ENCODE peak calls at places on chromosomes 4 and X, in five cellular contexts. One of them, this sample, is unnamed.

GRCh38 chrX:153906126-153906917 is 1.8 kb downstream of the AVPR2 start:
- DNase-seq in H9: no peak
- DNase-seq in activated T-cell treated with anti-CD3 and anti-CD28 coated beads for 1 hour: no peak
- DNase-seq in ascending aorta: no peak
- DNase-seq in SW480: no peak
- DNase-seq in this sample: no peak

GRCh38 chr4:161564230-161564834 is 599.5 kb downstream of the FSTL5 start:
- DNase-seq in SW480: no peak
- DNase-seq in activated T-cell treated with anti-CD3 and anti-CD28 coated beads for 1 hour: no peak
- DNase-seq in H9: no peak
- DNase-seq in ascending aorta: no peak
- DNase-seq in this sample: peak; percentile 37

GRCh38 chr4:2352729-2353221 is 65.7 kb downstream of the ZFYVE28 start:
- DNase-seq in SW480: no peak
- DNase-seq in H9: no peak
- DNase-seq in ascending aorta: peak; percentile 39
- DNase-seq in activated T-cell treated with anti-CD3 and anti-CD28 coated beads for 1 hour: no peak
- DNase-seq in this sample: no peak

GRCh38 chrX:26234177-26234576 is 18.2 kb downstream of the MAGEB5 start:
- DNase-seq in ascending aorta: no peak
- DNase-seq in SW480: no peak
- DNase-seq in H9: no peak
- DNase-seq in activated T-cell treated with anti-CD3 and anti-CD28 coated beads for 1 hour: no peak
- DNase-seq in this sample: no peak

GRCh38 chr4:77990904-77991358 is 66.2 kb upstream of the FRAS1 start:
- DNase-seq in SW480: no peak
- DNase-seq in H9: no peak
- DNase-seq in ascending aorta: no peak
- DNase-seq in activated T-cell treated with anti-CD3 and anti-CD28 coated beads for 1 hour: no peak
- DNase-seq in this sample: no peak

GRCh38 chrX:19179389-19179788 is 57.1 kb upstream of the ADGRG2 start:
- DNase-seq in activated T-cell treated with anti-CD3 and anti-CD28 coated beads for 1 hour: no peak
- DNase-seq in H9: no peak
- DNase-seq in ascending aorta: no peak
- DNase-seq in SW480: no peak
- DNase-seq in this sample: no peak

GRCh38 chr4:164383187-164384181 is 370.4 kb upstream of the SMIM31 start:
- DNase-seq in H9: peak; percentile 65
- DNase-seq in SW480: no peak
- DNase-seq in ascending aorta: peak; percentile 59
- DNase-seq in activated T-cell treated with anti-CD3 and anti-CD28 coated beads for 1 hour: no peak
- DNase-seq in this sample: no peak

GRCh38 chrX:120372667-120373370 is 10.9 kb downstream of the ATP1B4 start:
- DNase-seq in activated T-cell treated with anti-CD3 and anti-CD28 coated beads for 1 hour: no peak
- DNase-seq in ascending aorta: no peak
- DNase-seq in H9: no peak
- DNase-seq in SW480: no peak
- DNase-seq in this sample: peak; percentile 5

GRCh38 chr4:14169460-14169859 is 541.9 kb upstream of the BOD1L1 start:
- DNase-seq in H9: no peak
- DNase-seq in activated T-cell treated with anti-CD3 and anti-CD28 coated beads for 1 hour: no peak
- DNase-seq in SW480: no peak
- DNase-seq in ascending aorta: no peak
- DNase-seq in this sample: peak; percentile 46

GRCh38 chrX:154098551-154098950 is 1.0 kb upstream of the MECP2 start:
- DNase-seq in activated T-cell treated with anti-CD3 and anti-CD28 coated beads for 1 hour: no peak
- DNase-seq in ascending aorta: no peak
- DNase-seq in SW480: no peak
- DNase-seq in H9: no peak
- DNase-seq in this sample: no peak

GRCh38 chrX:149473092-149473491 is 32.0 kb downstream of the IDS start:
- DNase-seq in SW480: no peak
- DNase-seq in H9: no peak
- DNase-seq in ascending aorta: no peak
- DNase-seq in activated T-cell treated with anti-CD3 and anti-CD28 coated beads for 1 hour: no peak
- DNase-seq in this sample: peak; percentile 24

GRCh38 chr4:37717575-37717974 is 31.4 kb upstream of the RELL1 start:
- DNase-seq in ascending aorta: no peak
- DNase-seq in activated T-cell treated with anti-CD3 and anti-CD28 coated beads for 1 hour: no peak
- DNase-seq in SW480: no peak
- DNase-seq in H9: no peak
- DNase-seq in this sample: no peak

GRCh38 chr4:118941799-118942198 is 53.1 kb downstream of the SYNPO2 start:
- DNase-seq in SW480: no peak
- DNase-seq in activated T-cell treated with anti-CD3 and anti-CD28 coated beads for 1 hour: no peak
- DNase-seq in ascending aorta: no peak
- DNase-seq in H9: no peak
- DNase-seq in this sample: no peak

GRCh38 chr4:74237425-74237966 is 70.8 kb upstream of the EPGN start:
- DNase-seq in ascending aorta: no peak
- DNase-seq in H9: no peak
- DNase-seq in SW480: peak; percentile 8
- DNase-seq in activated T-cell treated with anti-CD3 and anti-CD28 coated beads for 1 hour: no peak
- DNase-seq in this sample: no peak

This sample was measured in SK-MEL-5.